ENCODE peak calls at places on chromosomes 7 and 10, in nine cellular contexts. K, O, Z, C, M, F, Y, H and S are unnamed samples.

GRCh38 chr7:134440476-134440875 is 18.4 kb downstream of the AKR1B1 start:
- DNase-seq in K (no peak), O (no peak), Z (no peak), C (no peak), M (no peak), F (no peak), Y (no peak), H (no peak), S (no peak)

GRCh38 chr10:131973160-131973951 is 8.4 kb downstream of the BNIP3 start:
- DNase-seq in K (peak), O (no peak), Z (no peak), C (no peak), M (no peak), F (no peak), Y (no peak), H (no peak), S (no peak)

GRCh38 chr7:12770227-12770975 is 83.0 kb downstream of the ARL4A start:
- DNase-seq in K (no peak), O (peak), Z (no peak), C (no peak), M (no peak), F (no peak), Y (no peak), H (no peak), S (no peak)

GRCh38 chr10:87659571-87660483 is at the start of gene PAPSS2:
- DNase-seq in K (peak), O (peak), Z (peak), C (peak), M (no peak), F (peak), Y (no peak), H (peak), S (no peak)

GRCh38 chr10:47286591-47287325 is 13.2 kb upstream of the GDF10 start:
- DNase-seq in K (no peak), O (no peak), Z (no peak), C (no peak), M (no peak), F (no peak), Y (no peak), H (no peak), S (no peak)

GRCh38 chr10:127928021-127928806 is 21.3 kb downstream of the PTPRE start:
- DNase-seq in K (no peak), O (no peak), Z (no peak), C (peak), M (no peak), F (no peak), Y (no peak), H (peak), S (no peak)

GRCh38 chr7:130152270-130153141 is 52.7 kb downstream of the TMEM209 start:
- DNase-seq in K (no peak), O (no peak), Z (no peak), C (no peak), M (no peak), F (no peak), Y (no peak), H (peak), S (no peak)

GRCh38 chr10:17007836-17008235 is 121.8 kb downstream of the CUBN start:
- DNase-seq in K (no peak), O (no peak), Z (no peak), C (no peak), M (no peak), F (no peak), Y (no peak), H (no peak), S (no peak)

GRCh38 chr7:1459512-1459892 is 232 bp upstream of the MICALL2 start:
- DNase-seq in K (peak), O (peak), Z (peak), C (peak), M (peak), F (peak), Y (peak), H (peak), S (peak)

GRCh38 chr7:105934577-105935185 is 28.4 kb upstream of the CDHR3 start:
- DNase-seq in K (no peak), O (peak), Z (no peak), C (peak), M (no peak), F (no peak), Y (peak), H (peak), S (no peak)

GRCh38 chr7:77265666-77266065 is 66.0 kb upstream of the FGL2 start:
- DNase-seq in K (no peak), O (no peak), Z (no peak), C (no peak), M (no peak), F (no peak), Y (no peak), H (no peak), S (no peak)

GRCh38 chr10:31030800-31031199 is 865 bp downstream of the ZNF438 start:
- DNase-seq in K (no peak), O (no peak), Z (no peak), C (no peak), M (no peak), F (no peak), Y (no peak), H (no peak), S (no peak)

GRCh38 chr10:95331596-95332130 is 40.9 kb upstream of the PDLIM1 start:
- DNase-seq in K (no peak), O (no peak), Z (no peak), C (no peak), M (no peak), F (no peak), Y (no peak), H (no peak), S (no peak)

GRCh38 chr10:63491558-63492316 is 26.0 kb upstream of the JMJD1C start:
- DNase-seq in K (peak), O (no peak), Z (no peak), C (no peak), M (no peak), F (no peak), Y (no peak), H (peak), S (peak)

GRCh38 chr7:155865830-155866545 is 53.7 kb upstream of the SHH start:
- DNase-seq in K (no peak), O (peak), Z (no peak), C (no peak), M (no peak), F (no peak), Y (no peak), H (no peak), S (no peak)

GRCh38 chr10:110781139-110781538 is 90.6 kb upstream of the PDCD4 start:
- DNase-seq in K (no peak), O (no peak), Z (no peak), C (no peak), M (no peak), F (no peak), Y (no peak), H (no peak), S (no peak)

GRCh38 chr7:126667742-126668366 is 584.9 kb downstream of the GRM8 start:
- DNase-seq in K (no peak), O (no peak), Z (no peak), C (no peak), M (no peak), F (no peak), Y (no peak), H (no peak), S (no peak)

GRCh38 chr7:118153551-118154177 is 30.3 kb upstream of the LSM8 start:
- DNase-seq in K (no peak), O (no peak), Z (no peak), C (no peak), M (no peak), F (no peak), Y (peak), H (peak), S (no peak)

GRCh38 chr7:32062150-32062549 is 8.1 kb downstream of the PDE1C start:
- DNase-seq in K (peak), O (peak), Z (peak), C (peak), M (no peak), F (peak), Y (peak), H (peak), S (no peak)

GRCh38 chr10:125554016-125554703 is 128.8 kb downstream of the TEX36 start:
- DNase-seq in K (no peak), O (no peak), Z (no peak), C (no peak), M (no peak), F (no peak), Y (no peak), H (no peak), S (no peak)

GRCh38 chr7:68841004-68841403 is 757.3 kb upstream of the AUTS2 start:
- DNase-seq in K (no peak), O (no peak), Z (no peak), C (no peak), M (no peak), F (no peak), Y (no peak), H (peak), S (peak)

GRCh38 chr10:79413196-79413595 is 32.2 kb downstream of the ZCCHC24 start:
- DNase-seq in K (peak), O (no peak), Z (no peak), C (peak), M (no peak), F (no peak), Y (no peak), H (peak), S (no peak)

GRCh38 chr10:47383254-47384147 is 592 bp downstream of the ZNF488 start:
- DNase-seq in K (no peak), O (peak), Z (no peak), C (peak), M (no peak), F (no peak), Y (no peak), H (no peak), S (no peak)

GRCh38 chr10:110494532-110494931 is 3.2 kb upstream of the DUSP5 start:
- DNase-seq in K (no peak), O (no peak), Z (no peak), C (no peak), M (no peak), F (no peak), Y (no peak), H (peak), S (no peak)

GRCh38 chr10:117306674-117307073 is 65.8 kb downstream of the SLC18A2 start:
- DNase-seq in K (no peak), O (no peak), Z (no peak), C (no peak), M (no peak), F (no peak), Y (no peak), H (no peak), S (no peak)

GRCh38 chr7:39540320-39540719 is 25.9 kb upstream of the YAE1 start:
- DNase-seq in K (no peak), O (no peak), Z (no peak), C (no peak), M (no peak), F (no peak), Y (no peak), H (no peak), S (no peak)

GRCh38 chr10:122939819-122940543 is 14.0 kb downstream of the C10orf88 start:
- DNase-seq in K (no peak), O (no peak), Z (no peak), C (no peak), M (no peak), F (no peak), Y (no peak), H (peak), S (peak)

GRCh38 chr7:101996131-101996691 is 178.8 kb downstream of the CUX1 start:
- DNase-seq in K (no peak), O (no peak), Z (no peak), C (no peak), M (no peak), F (no peak), Y (no peak), H (no peak), S (no peak)

GRCh38 chr7:49119706-49120105 is 195.4 kb downstream of the CDC14C start:
- DNase-seq in K (no peak), O (no peak), Z (no peak), C (no peak), M (no peak), F (no peak), Y (no peak), H (no peak), S (no peak)

GRCh38 chr10:37860494-37861190 is 3.2 kb upstream of the ZNF248 start:
- DNase-seq in K (no peak), O (no peak), Z (no peak), C (no peak), M (no peak), F (no peak), Y (no peak), H (peak), S (peak)

GRCh38 chr7:47379629-47380324 is 202.1 kb downstream of the TNS3 start:
- DNase-seq in K (peak), O (peak), Z (no peak), C (no peak), M (no peak), F (peak), Y (peak), H (peak), S (no peak)

GRCh38 chr7:7564323-7564780 is 2.3 kb upstream of the MIOS start:
- DNase-seq in K (no peak), O (no peak), Z (peak), C (no peak), M (no peak), F (no peak), Y (peak), H (peak), S (peak)

GRCh38 chr10:129402459-129402858 is 64.6 kb upstream of the MGMT start:
- DNase-seq in K (no peak), O (no peak), Z (no peak), C (no peak), M (no peak), F (no peak), Y (no peak), H (no peak), S (no peak)

GRCh38 chr7:1716263-1717094 is 46.4 kb downstream of the ELFN1 start:
- DNase-seq in K (no peak), O (no peak), Z (no peak), C (no peak), M (no peak), F (no peak), Y (no peak), H (peak), S (no peak)

GRCh38 chr7:151240942-151241754 is 7.3 kb downstream of the SMARCD3 start:
- DNase-seq in K (no peak), O (no peak), Z (no peak), C (no peak), M (no peak), F (no peak), Y (no peak), H (no peak), S (no peak)

GRCh38 chr7:50608196-50608906 is 43.1 kb upstream of the DDC start:
- DNase-seq in K (no peak), O (no peak), Z (no peak), C (no peak), M (no peak), F (no peak), Y (no peak), H (no peak), S (no peak)

GRCh38 chr7:119996634-119997033 is 276.3 kb upstream of the KCND2 start:
- DNase-seq in K (no peak), O (no peak), Z (no peak), C (no peak), M (no peak), F (no peak), Y (no peak), H (peak), S (no peak)

GRCh38 chr7:2257046-2257551 is 15.1 kb downstream of the NUDT1 start:
- DNase-seq in K (no peak), O (no peak), Z (no peak), C (no peak), M (no peak), F (no peak), Y (no peak), H (no peak), S (no peak)

GRCh38 chr7:7607010-7607409 is 33.5 kb upstream of the UMAD1 start:
- DNase-seq in K (no peak), O (no peak), Z (no peak), C (no peak), M (no peak), F (no peak), Y (no peak), H (no peak), S (no peak)

GRCh38 chr7:29487424-29487823 is 76.2 kb upstream of the PRR15 start:
- DNase-seq in K (no peak), O (no peak), Z (no peak), C (no peak), M (no peak), F (no peak), Y (no peak), H (no peak), S (no peak)
- H3K4me3 ChIP-seq in K (no peak), O (no peak), Z (no peak), C (no peak), M (no peak), F (no peak), Y (no peak), H (no peak), S (no peak)

GRCh38 chr7:100371561-100372171 is 1.6 kb upstream of the PILRA start:
- DNase-seq in K (no peak), O (no peak), Z (no peak), C (no peak), M (no peak), F (no peak), Y (no peak), H (no peak), S (no peak)
- TF ChIP-seq CTCF in K (no peak), O (no peak), Z (no peak), C (no peak), M (no peak), F (no peak), Y (no peak), H (no peak), S (no peak)

GRCh38 chr10:3622845-3623621 is 162.0 kb downstream of the KLF6 start:
- DNase-seq in K (no peak), O (no peak), Z (no peak), C (no peak), M (no peak), F (no peak), Y (no peak), H (no peak), S (no peak)
- H3K4me3 ChIP-seq in K (no peak), O (no peak), Z (no peak), C (no peak), M (no peak), F (no peak), Y (no peak), H (no peak), S (no peak)

GRCh38 chr7:116249969-116250553 is 39.7 kb downstream of the TES start:
- DNase-seq in K (no peak), O (no peak), Z (peak), C (peak), M (no peak), F (no peak), Y (peak), H (peak), S (no peak)
- TF ChIP-seq CTCF in K (peak), O (peak), Z (peak), C (peak), M (peak), F (no peak), Y (peak), H (peak), S (peak)

GRCh38 chr10:97842658-97843295 is 6.9 kb upstream of the GOLGA7B start:
- DNase-seq in K (no peak), O (no peak), Z (no peak), C (no peak), M (no peak), F (no peak), Y (no peak), H (no peak), S (no peak)
- H3K4me3 ChIP-seq in K (no peak), O (no peak), Z (no peak), C (no peak), M (no peak), F (no peak), Y (no peak), H (no peak), S (no peak)

DNA sequence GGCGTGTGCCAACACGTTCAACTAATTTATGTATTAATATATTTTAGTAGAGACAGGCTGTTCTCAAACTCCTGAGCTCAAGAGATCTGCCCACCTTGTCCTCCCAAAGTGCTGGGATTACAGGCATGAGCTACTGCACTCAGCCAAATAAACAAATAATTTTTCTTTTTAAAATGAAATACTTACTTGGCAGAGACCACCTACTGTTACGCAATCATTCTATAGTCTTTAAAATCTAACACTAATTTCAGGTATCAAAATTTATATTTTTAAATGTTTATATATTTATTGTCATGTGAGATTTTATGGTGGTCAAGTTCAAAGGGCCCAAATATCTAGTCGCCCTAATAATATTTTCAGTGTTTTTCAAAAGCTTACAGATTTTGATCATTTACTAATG is 323.3 kb downstream of the PCDH15 start:
- DNase-seq in K (no peak), O (no peak), Z (no peak), C (no peak), M (no peak), F (no peak), Y (no peak), H (no peak), S (no peak)
- TF ChIP-seq CTCF in K (no peak), O (no peak), Z (no peak), C (no peak), M (no peak), F (no peak), Y (no peak), H (no peak), S (no peak)

DNA sequence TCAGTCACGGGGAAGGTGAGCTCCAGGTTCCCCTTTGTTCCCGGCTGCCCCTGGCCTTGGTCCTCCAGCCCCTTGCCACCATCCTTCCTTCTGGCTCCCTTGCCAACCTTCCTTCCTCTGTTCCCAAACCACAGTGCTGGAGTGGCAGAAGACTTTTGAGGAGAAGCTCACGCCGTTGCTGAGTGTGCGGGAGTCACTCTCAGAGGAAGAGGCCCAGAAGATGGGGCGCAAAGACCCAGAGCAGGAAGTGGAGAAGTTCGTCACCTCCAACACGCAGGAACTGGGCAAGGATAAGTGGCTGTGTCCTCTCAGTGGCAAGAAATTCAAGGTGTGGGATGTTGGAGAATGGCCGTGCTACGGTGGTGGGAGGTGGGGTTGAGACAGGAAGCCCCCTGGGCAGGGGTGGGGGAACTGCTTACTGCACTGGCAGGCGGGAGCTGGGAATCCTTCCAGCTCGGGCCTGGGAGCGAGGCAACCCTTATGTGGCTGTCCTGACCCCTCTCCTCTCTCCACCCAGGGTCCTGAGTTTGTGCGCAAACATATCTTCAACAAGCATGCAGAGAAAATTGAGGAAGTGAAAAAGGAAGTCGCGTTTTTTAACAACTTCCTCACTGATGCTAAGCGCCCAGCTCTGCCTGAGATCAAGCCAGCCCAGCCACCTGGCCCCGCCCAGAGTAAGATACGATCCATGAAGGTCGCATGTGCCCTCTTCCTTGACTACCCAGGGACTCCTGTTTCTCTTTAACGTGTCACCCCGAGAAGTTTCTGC is 2.1 kb downstream of the UFSP1 start:
- DNase-seq in K (no peak), O (no peak), Z (no peak), C (no peak), M (no peak), F (no peak), Y (no peak), H (no peak), S (no peak)
- H3K4me3 ChIP-seq in K (no peak), O (peak), Z (no peak), C (no peak), M (peak), F (no peak), Y (no peak), H (no peak), S (no peak)